ENCODE peak calls at places on chromosomes 2 and 18, in ten cellular contexts. H is Calu3; J is hypothalamus; D is hepatocyte; Z is stimulated activated CD8-positive, alpha-beta memory T cell treated with anti-CD3 and anti-CD28 coated beads, Interleukin-2, amount 100 ng/mL, for 1 hour; P is PC-3; G is upper lobe of right lung; K is activated effector memory CD4-positive, alpha-beta T cell treated with Interleukin-2 at 50 U/mL for 16 hours; E is head of caudate nucleus; T is AG08395. A is an unnamed sample.
A peak's percentile ranks its signal among the peaks of the same experiment; 100 is the strongest.

GRCh38 chr18:71212222-71212621 is 923.4 kb downstream of the SOCS6 start:
- DNase-seq in J (no peak), K (no peak), P (no peak), Z (no peak), E (no peak), T (no peak), H (no peak), D (no peak), G (no peak), A (no peak)

GRCh38 chr2:8312861-8313768 is 368.7 kb upstream of the ID2 start:
- DNase-seq in H (peak; percentile 16), P (peak; percentile 74), J (no peak), G (no peak), T (no peak), Z (no peak), K (no peak), D (peak; percentile 67), E (no peak), A (no peak)

GRCh38 chr2:152396763-152397162 is 61.8 kb downstream of the FMNL2 start:
- DNase-seq in E (no peak), H (no peak), T (no peak), Z (no peak), J (no peak), D (no peak), K (no peak), G (no peak), P (no peak), A (no peak)

GRCh38 chr2:157055660-157056199 is 201.8 kb upstream of the GALNT5 start:
- DNase-seq in G (no peak), E (no peak), T (peak; percentile 6), J (no peak), K (no peak), D (peak; percentile 46), P (peak; percentile 58), H (peak; percentile 5), Z (no peak), A (no peak)

GRCh38 chr2:180061085-180061484 is 54.0 kb upstream of the CWC22 start:
- DNase-seq in K (no peak), J (no peak), T (no peak), H (no peak), G (no peak), D (peak; percentile 6), Z (no peak), P (no peak), E (no peak), A (no peak)

GRCh38 chr2:133817680-133818566 is 249.7 kb upstream of the NCKAP5 start:
- DNase-seq in H (peak; percentile 68), Z (no peak), E (no peak), G (no peak), P (peak; percentile 97), J (no peak), T (peak; percentile 89), K (no peak), D (peak; percentile 70), A (peak; percentile 92)

GRCh38 chr2:10079192-10079930 is 850 bp downstream of the CYS1 start:
- DNase-seq in D (peak; percentile 64), G (no peak), P (peak; percentile 45), Z (no peak), T (peak; percentile 82), H (peak; percentile 43), E (peak; percentile 29), K (no peak), J (peak; percentile 31), A (peak; percentile 29)

GRCh38 chr2:155377931-155378444 is 679.5 kb downstream of the KCNJ3 start:
- DNase-seq in H (no peak), J (no peak), K (no peak), D (no peak), P (no peak), G (no peak), Z (no peak), T (no peak), E (no peak), A (no peak)

GRCh38 chr18:39966275-39966674 is 1988.8 kb upstream of the PIK3C3 start:
- DNase-seq in G (no peak), D (no peak), Z (no peak), K (no peak), J (no peak), P (peak; percentile 26), T (no peak), E (no peak), H (peak; percentile 10), A (no peak)

GRCh38 chr18:62973689-62974088 is 258.3 kb downstream of the PHLPP1 start:
- DNase-seq in E (no peak), J (no peak), P (no peak), K (no peak), Z (no peak), D (no peak), T (no peak), G (no peak), H (no peak), A (no peak)

GRCh38 chr2:132595186-132595585 is 74.8 kb downstream of the LYPD1 start:
- DNase-seq in H (no peak), D (no peak), G (no peak), J (no peak), K (no peak), P (no peak), Z (no peak), T (no peak), E (no peak), A (no peak)

GRCh38 chr18:12462242-12462641 is 54.5 kb downstream of the PRELID3A start:
- DNase-seq in H (no peak), K (no peak), J (no peak), D (no peak), Z (no peak), T (no peak), E (no peak), P (no peak), G (no peak), A (no peak)

GRCh38 chr18:66993492-66993891 is 389.6 kb upstream of the CDH19 start:
- DNase-seq in J (no peak), H (peak; percentile 55), D (peak; percentile 42), Z (no peak), T (no peak), G (no peak), K (no peak), P (peak; percentile 87), E (no peak), A (no peak)

GRCh38 chr18:3046216-3046808 is 33.4 kb upstream of the LPIN2 start:
- DNase-seq in J (no peak), Z (no peak), P (no peak), G (no peak), K (no peak), H (no peak), T (no peak), D (no peak), E (no peak), A (no peak)

GRCh38 chr2:147739531-147739930 is 105.3 kb upstream of the ACVR2A start:
- DNase-seq in J (no peak), E (no peak), Z (no peak), T (no peak), H (no peak), K (no peak), D (no peak), P (peak; percentile 46), G (no peak), A (no peak)

GRCh38 chr2:190533968-190534309 is 583 bp downstream of the NEMP2 start:
- DNase-seq in Z (no peak), K (peak; percentile 43), E (no peak), D (peak; percentile 43), T (no peak), G (no peak), H (no peak), J (no peak), P (no peak), A (no peak)

GRCh38 chr2:169107645-169108044 is 38.3 kb downstream of the DHRS9 start:
- DNase-seq in D (no peak), K (peak; percentile 5), E (no peak), P (peak; percentile 53), G (no peak), H (peak; percentile 23), J (no peak), T (no peak), Z (no peak), A (no peak)

GRCh38 chr18:12086249-12086648 is 7.4 kb upstream of the ANKRD62 start:
- DNase-seq in T (no peak), H (peak; percentile 25), J (no peak), E (no peak), P (no peak), K (no peak), Z (no peak), G (peak; percentile 79), D (peak; percentile 6), A (no peak)

GRCh38 chr18:8513249-8513648 is 96.0 kb upstream of the RAB12 start:
- DNase-seq in T (no peak), G (no peak), E (no peak), J (no peak), P (no peak), K (no peak), D (no peak), Z (no peak), H (no peak), A (no peak)

GRCh38 chr18:68362907-68363306 is 352.0 kb downstream of the TMX3 start:
- DNase-seq in J (no peak), Z (no peak), E (no peak), K (no peak), H (no peak), G (no peak), P (no peak), T (no peak), D (no peak), A (no peak)

GRCh38 chr2:236986524-236987330 is 99.0 kb upstream of the COPS8 start:
- DNase-seq in K (no peak), H (no peak), Z (no peak), D (no peak), T (no peak), J (no peak), G (no peak), E (no peak), P (peak; percentile 27), A (no peak)

GRCh38 chr2:15827001-15827400 is 113.3 kb upstream of the MYCN start:
- DNase-seq in K (no peak), E (no peak), D (no peak), Z (no peak), J (no peak), P (no peak), H (no peak), G (no peak), T (no peak), A (no peak)

GRCh38 chr2:182716665-182716990 is 571 bp downstream of the DNAJC10 start:
- DNase-seq in P (peak; percentile 31), G (peak; percentile 71), T (no peak), H (peak; percentile 48), E (no peak), J (peak; percentile 24), K (no peak), D (peak; percentile 40), Z (no peak), A (no peak)

GRCh38 chr2:76197842-76198448 is 487.2 kb upstream of the GCFC2 start:
- DNase-seq in Z (no peak), P (peak; percentile 83), J (peak; percentile 49), E (peak; percentile 65), K (no peak), G (no peak), T (peak; percentile 11), H (peak; percentile 41), D (peak; percentile 86), A (peak; percentile 10)

GRCh38 chr2:219274392-219274921 is 4.7 kb upstream of the DNAJB2 start:
- DNase-seq in T (peak; percentile 93), E (no peak), D (peak; percentile 77), H (peak; percentile 75), Z (no peak), G (peak; percentile 63), P (peak; percentile 88), J (no peak), K (no peak), A (peak; percentile 52)

GRCh38 chr2:181904022-181904632 is 12.6 kb downstream of the ITPRID2 start:
- DNase-seq in H (no peak), E (no peak), G (no peak), K (no peak), Z (no peak), T (peak; percentile 29), J (no peak), D (peak; percentile 45), P (peak; percentile 70), A (no peak)

GRCh38 chr2:101905746-101906336 is 85.9 kb upstream of the IL1R2 start:
- DNase-seq in E (no peak), D (no peak), J (no peak), Z (no peak), T (no peak), P (no peak), G (no peak), H (no peak), K (no peak), A (no peak)

A was measured in skeletal muscle cell.